ENCODE peak calls at places on chromosomes 13 and 19, in ten cellular contexts. One of them, this sample, is unnamed.

GRCh38 chr19:31083122-31083521 is 266.1 kb downstream of the TSHZ3 start:
- DNase-seq in fibroblast of pulmonary artery: no peak
- DNase-seq in fibroblast of the aortic adventitia: no peak
- DNase-seq in breast epithelium: no peak
- DNase-seq in GM23248: no peak
- DNase-seq in left ventricle myocardium inferior: no peak
- DNase-seq in astrocyte of the spinal cord: no peak
- DNase-seq in AG04449: no peak
- DNase-seq in choroid plexus epithelial cell: no peak
- DNase-seq in Caco-2: no peak
- DNase-seq in this sample: no peak

GRCh38 chr19:3324405-3324856 is 42.0 kb upstream of the NFIC start:
- DNase-seq in fibroblast of pulmonary artery: peak; percentile 39
- DNase-seq in fibroblast of the aortic adventitia: peak; percentile 23
- DNase-seq in breast epithelium: no peak
- DNase-seq in GM23248: no peak
- DNase-seq in left ventricle myocardium inferior: peak; percentile 53
- DNase-seq in astrocyte of the spinal cord: no peak
- DNase-seq in AG04449: no peak
- DNase-seq in choroid plexus epithelial cell: no peak
- DNase-seq in Caco-2: peak; percentile 61
- DNase-seq in this sample: peak; percentile 39

GRCh38 chr19:9995999-9996398 is 14.3 kb downstream of the COL5A3 start:
- DNase-seq in fibroblast of pulmonary artery: no peak
- DNase-seq in fibroblast of the aortic adventitia: no peak
- DNase-seq in breast epithelium: no peak
- DNase-seq in GM23248: peak; percentile 22
- DNase-seq in left ventricle myocardium inferior: no peak
- DNase-seq in astrocyte of the spinal cord: no peak
- DNase-seq in AG04449: no peak
- DNase-seq in choroid plexus epithelial cell: no peak
- DNase-seq in Caco-2: no peak
- DNase-seq in this sample: no peak

GRCh38 chr19:14826006-14826405 is 9.0 kb downstream of the OR7A5 start:
- DNase-seq in fibroblast of pulmonary artery: no peak
- DNase-seq in fibroblast of the aortic adventitia: no peak
- DNase-seq in breast epithelium: no peak
- DNase-seq in GM23248: no peak
- DNase-seq in left ventricle myocardium inferior: no peak
- DNase-seq in astrocyte of the spinal cord: no peak
- DNase-seq in AG04449: no peak
- DNase-seq in choroid plexus epithelial cell: no peak
- DNase-seq in Caco-2: no peak
- DNase-seq in this sample: no peak

GRCh38 chr13:97142452-97142851 is 79.7 kb upstream of the MBNL2 start:
- DNase-seq in fibroblast of pulmonary artery: peak; percentile 40
- DNase-seq in fibroblast of the aortic adventitia: no peak
- DNase-seq in breast epithelium: no peak
- DNase-seq in GM23248: peak; percentile 63
- DNase-seq in left ventricle myocardium inferior: peak; percentile 26
- DNase-seq in astrocyte of the spinal cord: no peak
- DNase-seq in AG04449: no peak
- DNase-seq in choroid plexus epithelial cell: peak; percentile 31
- DNase-seq in Caco-2: peak; percentile 85
- DNase-seq in this sample: no peak

GRCh38 chr13:36718686-36719085 is 44.9 kb downstream of the SERTM1 start:
- DNase-seq in fibroblast of pulmonary artery: peak; percentile 78
- DNase-seq in fibroblast of the aortic adventitia: peak; percentile 44
- DNase-seq in breast epithelium: no peak
- DNase-seq in GM23248: no peak
- DNase-seq in left ventricle myocardium inferior: no peak
- DNase-seq in astrocyte of the spinal cord: peak; percentile 41
- DNase-seq in AG04449: no peak
- DNase-seq in choroid plexus epithelial cell: no peak
- DNase-seq in Caco-2: no peak
- DNase-seq in this sample: no peak

GRCh38 chr13:48944221-48944620 is 31.5 kb upstream of the FNDC3A start:
- DNase-seq in fibroblast of pulmonary artery: peak; percentile 30
- DNase-seq in fibroblast of the aortic adventitia: peak; percentile 63
- DNase-seq in breast epithelium: no peak
- DNase-seq in GM23248: peak; percentile 14
- DNase-seq in left ventricle myocardium inferior: no peak
- DNase-seq in astrocyte of the spinal cord: no peak
- DNase-seq in AG04449: no peak
- DNase-seq in choroid plexus epithelial cell: no peak
- DNase-seq in Caco-2: no peak
- DNase-seq in this sample: no peak

GRCh38 chr19:48348039-48348438 is 15.7 kb downstream of the TMEM143 start:
- DNase-seq in fibroblast of pulmonary artery: no peak
- DNase-seq in fibroblast of the aortic adventitia: no peak
- DNase-seq in breast epithelium: no peak
- DNase-seq in GM23248: no peak
- DNase-seq in left ventricle myocardium inferior: no peak
- DNase-seq in astrocyte of the spinal cord: no peak
- DNase-seq in AG04449: no peak
- DNase-seq in choroid plexus epithelial cell: peak; percentile 27
- DNase-seq in Caco-2: no peak
- DNase-seq in this sample: no peak

GRCh38 chr19:51473009-51473707 is 5.2 kb upstream of the CEACAM18 start:
- DNase-seq in fibroblast of pulmonary artery: peak; percentile 80
- DNase-seq in fibroblast of the aortic adventitia: peak; percentile 78
- DNase-seq in breast epithelium: peak; percentile 75
- DNase-seq in GM23248: peak; percentile 75
- DNase-seq in left ventricle myocardium inferior: peak; percentile 51
- DNase-seq in astrocyte of the spinal cord: peak; percentile 33
- DNase-seq in AG04449: no peak
- DNase-seq in choroid plexus epithelial cell: peak; percentile 82
- DNase-seq in Caco-2: peak; percentile 83
- DNase-seq in this sample: peak; percentile 71

GRCh38 chr19:7492142-7493055 is 3.6 kb upstream of the PEX11G start:
- DNase-seq in fibroblast of pulmonary artery: peak; percentile 82
- DNase-seq in fibroblast of the aortic adventitia: no peak
- DNase-seq in breast epithelium: no peak
- DNase-seq in GM23248: peak; percentile 72
- DNase-seq in left ventricle myocardium inferior: no peak
- DNase-seq in astrocyte of the spinal cord: no peak
- DNase-seq in AG04449: no peak
- DNase-seq in choroid plexus epithelial cell: peak; percentile 34
- DNase-seq in Caco-2: no peak
- DNase-seq in this sample: peak; percentile 57

GRCh38 chr13:91776650-91777193 is 378.3 kb downstream of the GPC5 start:
- DNase-seq in fibroblast of pulmonary artery: no peak
- DNase-seq in fibroblast of the aortic adventitia: no peak
- DNase-seq in breast epithelium: no peak
- DNase-seq in GM23248: no peak
- DNase-seq in left ventricle myocardium inferior: no peak
- DNase-seq in astrocyte of the spinal cord: no peak
- DNase-seq in AG04449: no peak
- DNase-seq in choroid plexus epithelial cell: no peak
- DNase-seq in Caco-2: no peak
- DNase-seq in this sample: no peak

GRCh38 chr19:19366691-19367396 is 38.6 kb upstream of the GATAD2A start:
- DNase-seq in fibroblast of pulmonary artery: peak; percentile 71
- DNase-seq in fibroblast of the aortic adventitia: peak; percentile 58
- DNase-seq in breast epithelium: peak; percentile 77
- DNase-seq in GM23248: peak; percentile 67
- DNase-seq in left ventricle myocardium inferior: peak; percentile 58
- DNase-seq in astrocyte of the spinal cord: peak; percentile 60
- DNase-seq in AG04449: no peak
- DNase-seq in choroid plexus epithelial cell: peak; percentile 86
- DNase-seq in Caco-2: peak; percentile 90
- DNase-seq in this sample: peak; percentile 80

DNA sequence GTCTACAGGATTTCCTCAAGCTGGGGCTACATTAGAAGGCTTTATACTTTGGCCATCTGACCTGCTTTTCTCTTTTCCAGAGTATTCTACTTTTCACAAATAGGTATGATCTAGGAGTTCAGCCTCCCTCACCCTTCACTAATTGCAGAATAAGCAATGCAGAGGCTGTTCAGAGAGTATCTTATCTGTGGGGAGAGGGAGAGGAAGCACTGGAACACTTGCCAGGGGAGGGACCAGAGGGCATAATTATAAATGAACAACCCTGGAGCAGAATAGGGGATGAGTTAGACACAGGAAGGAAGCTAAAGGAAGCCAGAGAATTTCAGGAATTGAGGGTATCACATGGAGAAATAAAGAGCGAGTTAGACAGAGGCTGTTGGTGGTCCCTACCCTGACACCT is 29.9 kb downstream of the CEACAM1 start:
- DNase-seq in fibroblast of pulmonary artery: no peak
- DNase-seq in fibroblast of the aortic adventitia: no peak
- DNase-seq in breast epithelium: no peak
- DNase-seq in GM23248: no peak
- DNase-seq in left ventricle myocardium inferior: no peak
- DNase-seq in astrocyte of the spinal cord: no peak
- DNase-seq in AG04449: no peak
- DNase-seq in choroid plexus epithelial cell: no peak
- DNase-seq in Caco-2: no peak
- DNase-seq in this sample: no peak
- H3K4me3 ChIP-seq in fibroblast of pulmonary artery: no peak overlapping the region
- H3K4me3 ChIP-seq in fibroblast of the aortic adventitia: no peak overlapping the region
- H3K4me3 ChIP-seq in breast epithelium: no peak overlapping the region
- H3K4me3 ChIP-seq in GM23248: no peak overlapping the region
- H3K4me3 ChIP-seq in left ventricle myocardium inferior: no peak overlapping the region
- H3K4me3 ChIP-seq in astrocyte of the spinal cord: no peak overlapping the region
- H3K4me3 ChIP-seq in AG04449: no peak overlapping the region
- H3K4me3 ChIP-seq in choroid plexus epithelial cell: no peak overlapping the region
- H3K4me3 ChIP-seq in Caco-2: no peak overlapping the region
- H3K4me3 ChIP-seq in this sample: no peak overlapping the region

DNA sequence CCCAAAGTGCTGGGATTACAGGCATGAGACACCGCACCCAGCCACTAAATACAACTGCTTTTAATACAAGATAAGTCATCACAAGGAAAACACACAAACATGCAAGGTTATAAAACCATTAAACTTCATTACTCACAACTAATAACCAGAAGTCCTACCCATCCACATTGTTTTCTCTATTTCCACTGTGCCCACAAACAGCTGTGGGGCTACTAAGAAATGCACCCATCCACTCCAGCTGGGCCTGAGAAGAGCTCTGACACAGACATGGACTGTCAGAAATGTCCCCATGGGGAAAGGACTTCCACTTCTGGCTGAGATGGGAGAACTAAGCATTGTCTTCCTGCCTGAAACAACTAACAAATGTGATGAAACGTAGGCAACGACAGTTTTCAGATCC is 17.2 kb downstream of the SAFB2 start:
- DNase-seq in fibroblast of pulmonary artery: no peak
- DNase-seq in fibroblast of the aortic adventitia: no peak
- DNase-seq in breast epithelium: no peak
- DNase-seq in GM23248: no peak
- DNase-seq in left ventricle myocardium inferior: no peak
- DNase-seq in astrocyte of the spinal cord: no peak
- DNase-seq in AG04449: no peak
- DNase-seq in choroid plexus epithelial cell: no peak
- DNase-seq in Caco-2: no peak
- DNase-seq in this sample: no peak
- H3K4me3 ChIP-seq in fibroblast of pulmonary artery: no peak overlapping the region
- H3K4me3 ChIP-seq in fibroblast of the aortic adventitia: no peak overlapping the region
- H3K4me3 ChIP-seq in breast epithelium: no peak overlapping the region
- H3K4me3 ChIP-seq in GM23248: no peak overlapping the region
- H3K4me3 ChIP-seq in left ventricle myocardium inferior: no peak overlapping the region
- H3K4me3 ChIP-seq in astrocyte of the spinal cord: no peak overlapping the region
- H3K4me3 ChIP-seq in AG04449: no peak overlapping the region
- H3K4me3 ChIP-seq in choroid plexus epithelial cell: no peak overlapping the region
- H3K4me3 ChIP-seq in Caco-2: no peak overlapping the region
- H3K4me3 ChIP-seq in this sample: no peak overlapping the region

GRCh38 chr19:16066611-16067104 is 9.6 kb upstream of the TPM4 start:
- DNase-seq in fibroblast of pulmonary artery: peak; percentile 80
- DNase-seq in fibroblast of the aortic adventitia: peak; percentile 74
- DNase-seq in breast epithelium: no peak
- DNase-seq in GM23248: peak; percentile 60
- DNase-seq in left ventricle myocardium inferior: no peak
- DNase-seq in astrocyte of the spinal cord: no peak
- DNase-seq in AG04449: no peak
- DNase-seq in choroid plexus epithelial cell: no peak
- DNase-seq in Caco-2: peak; percentile 75
- DNase-seq in this sample: peak; percentile 58
- H3K4me3 ChIP-seq in fibroblast of pulmonary artery: no peak overlapping the region
- H3K4me3 ChIP-seq in fibroblast of the aortic adventitia: no peak overlapping the region
- H3K4me3 ChIP-seq in breast epithelium: peak overlapping the region; percentile 32
- H3K4me3 ChIP-seq in GM23248: no peak overlapping the region
- H3K4me3 ChIP-seq in left ventricle myocardium inferior: peak overlapping the region; percentile 27
- H3K4me3 ChIP-seq in astrocyte of the spinal cord: no peak overlapping the region
- H3K4me3 ChIP-seq in AG04449: no peak overlapping the region
- H3K4me3 ChIP-seq in choroid plexus epithelial cell: no peak overlapping the region
- H3K4me3 ChIP-seq in Caco-2: no peak overlapping the region
- H3K4me3 ChIP-seq in this sample: no peak overlapping the region

GRCh38 chr13:76992548-76993001 is 694 bp downstream of the CLN5 start:
- DNase-seq in fibroblast of pulmonary artery: peak; percentile 27
- DNase-seq in fibroblast of the aortic adventitia: peak; percentile 37
- DNase-seq in breast epithelium: no peak
- DNase-seq in GM23248: peak; percentile 65
- DNase-seq in left ventricle myocardium inferior: no peak
- DNase-seq in astrocyte of the spinal cord: peak; percentile 20
- DNase-seq in AG04449: no peak
- DNase-seq in choroid plexus epithelial cell: peak; percentile 29
- DNase-seq in Caco-2: no peak
- DNase-seq in this sample: no peak

GRCh38 chr13:76994281-76994680 is 2.4 kb downstream of the CLN5 start:
- DNase-seq in fibroblast of pulmonary artery: no peak
- DNase-seq in fibroblast of the aortic adventitia: no peak
- DNase-seq in breast epithelium: no peak
- DNase-seq in GM23248: peak; percentile 51
- DNase-seq in left ventricle myocardium inferior: no peak
- DNase-seq in astrocyte of the spinal cord: no peak
- DNase-seq in AG04449: no peak
- DNase-seq in choroid plexus epithelial cell: no peak
- DNase-seq in Caco-2: no peak
- DNase-seq in this sample: no peak

GRCh38 chr13:76993021-76993420 is 1.1 kb downstream of the CLN5 start:
- DNase-seq in fibroblast of pulmonary artery: peak; percentile 24
- DNase-seq in fibroblast of the aortic adventitia: peak; percentile 29
- DNase-seq in breast epithelium: no peak
- DNase-seq in GM23248: peak; percentile 86
- DNase-seq in left ventricle myocardium inferior: no peak
- DNase-seq in astrocyte of the spinal cord: peak; percentile 21
- DNase-seq in AG04449: no peak
- DNase-seq in choroid plexus epithelial cell: no peak
- DNase-seq in Caco-2: no peak
- DNase-seq in this sample: no peak

GRCh38 chr13:76991796-76992547 is at the start of gene CLN5:
- DNase-seq in fibroblast of pulmonary artery: peak; percentile 93
- DNase-seq in fibroblast of the aortic adventitia: peak; percentile 88
- DNase-seq in breast epithelium: peak; percentile 92
- DNase-seq in GM23248: peak; percentile 98
- DNase-seq in left ventricle myocardium inferior: peak; percentile 94
- DNase-seq in astrocyte of the spinal cord: peak; percentile 93
- DNase-seq in AG04449: peak; percentile 52
- DNase-seq in choroid plexus epithelial cell: peak; percentile 93
- DNase-seq in Caco-2: peak; percentile 96
- DNase-seq in this sample: peak; percentile 90

DNA sequence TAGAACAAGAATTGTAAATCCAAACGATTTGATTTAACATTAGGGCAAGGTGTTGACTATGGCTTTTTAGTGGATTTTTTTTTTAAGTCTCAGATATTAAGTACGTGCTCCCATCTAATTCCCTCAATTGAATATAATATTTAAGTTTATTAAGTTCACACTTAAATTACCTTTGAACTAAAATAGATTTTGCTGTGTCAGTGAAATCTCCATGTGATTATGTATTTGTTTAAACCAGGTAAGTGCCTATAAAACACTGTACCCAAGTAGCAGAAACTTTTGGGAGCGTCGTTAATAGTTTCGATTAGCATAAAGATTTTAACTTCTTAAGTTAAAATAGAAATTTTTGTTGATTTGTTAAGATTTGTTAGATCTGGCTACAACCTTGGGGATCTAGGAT is 1.6 kb downstream of the CLN5 start:
- DNase-seq in fibroblast of pulmonary artery: no peak
- DNase-seq in fibroblast of the aortic adventitia: no peak
- DNase-seq in breast epithelium: no peak
- DNase-seq in GM23248: no peak
- DNase-seq in left ventricle myocardium inferior: no peak
- DNase-seq in astrocyte of the spinal cord: no peak
- DNase-seq in AG04449: no peak
- DNase-seq in choroid plexus epithelial cell: no peak
- DNase-seq in Caco-2: no peak
- DNase-seq in this sample: no peak
- H3K4me3 ChIP-seq in fibroblast of pulmonary artery: peak overlapping the region; percentile 91
- H3K4me3 ChIP-seq in fibroblast of the aortic adventitia: peak overlapping the region; percentile 88
- H3K4me3 ChIP-seq in breast epithelium: peak overlapping the region; percentile 91
- H3K4me3 ChIP-seq in GM23248: peak overlapping the region; percentile 87
- H3K4me3 ChIP-seq in left ventricle myocardium inferior: peak overlapping the region; percentile 77
- H3K4me3 ChIP-seq in astrocyte of the spinal cord: no peak overlapping the region
- H3K4me3 ChIP-seq in AG04449: no peak overlapping the region
- H3K4me3 ChIP-seq in choroid plexus epithelial cell: peak overlapping the region; percentile 6
- H3K4me3 ChIP-seq in Caco-2: no peak overlapping the region
- H3K4me3 ChIP-seq in this sample: no peak overlapping the region